ENCODE peak calls at places on chromosomes 6 and 20, in seven cellular contexts. B is stimulated activated CD4-positive, alpha-beta T cell treated with anti-CD3 and anti-CD28 coated beads, TNF-alpha, amount 100 ng/mL, for 1 hour; N is gastrocnemius medialis; J is NCI-H1436; Y is tibial artery; I is iris pigment epithelial cell; Z is right lobe of liver. L is an unnamed sample.

GRCh38 chr20:11807070-11807741 is 110.5 kb upstream of the BTBD3 start:
- DNase-seq in B (no peak), I (peak), N (no peak), J (no peak), Y (no peak), Z (no peak), L (no peak)

GRCh38 chr6:108134213-108134973 is 31.4 kb upstream of the NR2E1 start:
- DNase-seq in N (no peak), Y (no peak), B (no peak), Z (no peak), I (no peak), J (no peak), L (no peak)

GRCh38 chr20:8457978-8458377 is 325.9 kb downstream of the PLCB1 start:
- DNase-seq in B (no peak), Y (no peak), Z (no peak), N (no peak), J (no peak), I (no peak), L (no peak)

GRCh38 chr6:129744201-129744879 is 34.4 kb upstream of the ARHGAP18 start:
- DNase-seq in I (peak), B (no peak), Z (no peak), J (no peak), N (peak), Y (no peak), L (peak)

GRCh38 chr20:53579581-53580375 is 13.9 kb downstream of the ZNF217 start:
- DNase-seq in Z (no peak), I (peak), J (no peak), B (no peak), Y (no peak), N (no peak), L (peak)

GRCh38 chr20:61595216-61595615 is 343.2 kb downstream of the CDH4 start:
- DNase-seq in Z (no peak), Y (no peak), N (no peak), I (no peak), B (no peak), J (no peak), L (no peak)

GRCh38 chr6:107692351-107692750 is 131.8 kb downstream of the SCML4 start:
- DNase-seq in Y (no peak), J (no peak), Z (no peak), I (peak), N (no peak), B (no peak), L (no peak)

GRCh38 chr20:10357061-10357708 is 76.8 kb downstream of the MKKS start:
- DNase-seq in Y (no peak), J (no peak), Z (no peak), B (no peak), I (no peak), N (no peak), L (no peak)

GRCh38 chr6:32973934-32974333 is 5.5 kb downstream of the BRD2 start:
- DNase-seq in Y (no peak), I (peak), Z (no peak), J (no peak), B (no peak), N (no peak), L (peak)